ENCODE peak calls at places on chromosomes 7 and 10, in seven cellular contexts. J, V, C, R, P, O and G are unnamed samples.

GRCh38 chr10:3199488-3199887 is 26.9 kb upstream of the PITRM1 start:
- DNase-seq in J (no peak), P (no peak), C (no peak), R (no peak), V (no peak), O (no peak), G (no peak)

GRCh38 chr7:15096853-15097252 is 194.3 kb upstream of the DGKB start:
- DNase-seq in J (no peak), C (no peak), V (no peak), O (no peak), P (no peak), R (no peak), G (no peak)

GRCh38 chr7:103805376-103805775 is 184.1 kb downstream of the RELN start:
- DNase-seq in R (peak), C (no peak), P (no peak), V (no peak), O (no peak), J (no peak), G (no peak)

GRCh38 chr10:88756660-88757059 is 3.2 kb upstream of the LIPN start:
- DNase-seq in C (no peak), P (no peak), O (no peak), J (no peak), R (no peak), V (no peak), G (no peak)

GRCh38 chr7:22351878-22352277 is 5.1 kb downstream of the RAPGEF5 start:
- DNase-seq in O (no peak), C (no peak), P (no peak), R (no peak), V (no peak), J (no peak), G (no peak)

GRCh38 chr10:50574305-50574704 is 49.5 kb downstream of the SGMS1 start:
- DNase-seq in P (no peak), O (no peak), V (no peak), R (no peak), C (no peak), J (no peak), G (no peak)

GRCh38 chr7:108009873-108010272 is 6.9 kb upstream of the LAMB1 start:
- DNase-seq in R (no peak), C (no peak), J (no peak), V (no peak), P (no peak), O (no peak), G (no peak)

GRCh38 chr10:115117301-115117700 is 24.1 kb downstream of the ATRNL1 start:
- DNase-seq in R (no peak), P (no peak), O (no peak), J (no peak), C (no peak), V (no peak), G (no peak)

GRCh38 chr7:101814081-101814995 is 3.1 kb upstream of the CUX1 start:
- DNase-seq in J (peak), P (peak), R (peak), O (peak), C (peak), V (no peak), G (peak)

GRCh38 chr7:137480824-137481365 is 137.4 kb upstream of the PTN start:
- DNase-seq in C (no peak), O (no peak), J (no peak), P (no peak), V (no peak), R (no peak), G (no peak)

GRCh38 chr7:44144968-44145418 is 3.9 kb upstream of the MYL7 start:
- DNase-seq in J (no peak), V (no peak), P (no peak), C (no peak), R (no peak), O (no peak), G (no peak)

GRCh38 chr10:11439523-11440053 is 171.9 kb downstream of the USP6NL start:
- DNase-seq in O (no peak), V (no peak), R (no peak), J (no peak), P (no peak), C (no peak), G (no peak)

GRCh38 chr10:103427866-103428265 is 24.3 kb downstream of the CALHM2 start:
- DNase-seq in O (no peak), R (no peak), P (no peak), J (no peak), C (no peak), V (no peak), G (no peak)

GRCh38 chr10:23693398-23693797 is 254.5 kb downstream of the OTUD1 start:
- DNase-seq in C (no peak), J (peak), P (peak), O (peak), V (no peak), R (no peak), G (no peak)

GRCh38 chr7:101911800-101912705 is 94.6 kb downstream of the CUX1 start:
- DNase-seq in J (no peak), O (no peak), R (peak), C (peak), V (no peak), P (no peak), G (no peak)

GRCh38 chr10:118501637-118502440 is 93.6 kb downstream of the PRLHR start:
- DNase-seq in C (no peak), R (no peak), V (peak), J (peak), P (no peak), O (no peak), G (peak)

GRCh38 chr10:50600831-50601466 is 22.8 kb downstream of the SGMS1 start:
- DNase-seq in C (no peak), R (peak), J (no peak), O (no peak), V (no peak), P (no peak), G (no peak)

GRCh38 chr7:157685430-157686284 is 348.9 kb downstream of the DNAJB6 start:
- DNase-seq in P (no peak), R (no peak), C (no peak), O (no peak), V (no peak), J (no peak), G (no peak)

GRCh38 chr7:7956531-7957221 is 11.9 kb upstream of the GLCCI1 start:
- DNase-seq in O (no peak), V (no peak), R (peak), C (no peak), P (no peak), J (no peak), G (no peak)

GRCh38 chr7:22168129-22168634 is 188.8 kb downstream of the RAPGEF5 start:
- DNase-seq in V (no peak), R (no peak), J (no peak), C (no peak), P (no peak), O (no peak), G (no peak)

GRCh38 chr10:73997479-73997805 is 474 bp upstream of the VCL start:
- DNase-seq in J (no peak), O (no peak), V (no peak), P (no peak), C (peak), R (no peak), G (no peak)

GRCh38 chr7:33550363-33550762 is 355.0 kb upstream of the BMPER start:
- DNase-seq in P (no peak), R (no peak), O (no peak), J (no peak), V (no peak), C (no peak), G (no peak)

GRCh38 chr7:16345979-16346958 is 75.1 kb downstream of the CRPPA start:
- DNase-seq in V (no peak), O (no peak), P (no peak), J (no peak), R (peak), C (no peak), G (peak)

GRCh38 chr7:83794834-83795233 is 145.9 kb upstream of the SEMA3E start:
- DNase-seq in R (no peak), O (no peak), C (no peak), V (no peak), P (no peak), J (no peak), G (no peak)

GRCh38 chr7:149196151-149196704 is 882 bp downstream of the ZNF282 start:
- DNase-seq in V (no peak), J (no peak), C (peak), R (no peak), P (no peak), O (no peak), G (no peak)

GRCh38 chr10:810351-810846 is 120.9 kb upstream of the DIP2C start:
- DNase-seq in R (peak), P (no peak), J (no peak), O (no peak), V (no peak), C (no peak), G (no peak)

GRCh38 chr7:26195182-26195581 is 5.4 kb downstream of the HNRNPA2B1 start:
- DNase-seq in O (no peak), R (no peak), V (no peak), C (no peak), P (no peak), J (no peak), G (no peak)
- TF ChIP-seq POLR2A in O (no peak), R (no peak), V (no peak), C (no peak), P (no peak), J (no peak), G (no peak)

DNA sequence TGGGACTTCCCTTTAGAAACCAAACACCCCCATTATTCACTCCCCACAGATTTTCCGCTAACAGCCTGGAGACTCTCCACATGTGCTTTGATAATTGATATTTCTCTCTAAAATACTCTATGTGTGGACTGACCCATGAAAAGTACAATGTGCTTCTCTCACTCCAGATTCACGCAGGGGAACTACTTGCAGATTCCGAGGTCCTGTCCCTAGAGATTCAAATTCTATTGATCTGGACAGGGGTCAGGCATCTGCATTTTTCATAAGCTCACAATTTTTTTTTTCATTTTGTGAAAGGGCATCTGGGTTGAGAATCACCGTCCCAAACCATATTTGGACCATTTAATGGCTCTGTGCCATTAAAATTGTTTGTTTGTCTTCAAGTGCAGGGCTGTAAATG is 98.7 kb downstream of the CALCR start:
- DNase-seq in V (no peak), P (no peak), R (no peak), C (no peak), O (no peak), J (no peak), G (no peak)
- TF ChIP-seq POLR2A in V (no peak), P (no peak), R (no peak), C (no peak), O (no peak), J (no peak), G (no peak)

GRCh38 chr10:79046326-79046725 is 22.4 kb upstream of the ZMIZ1 start:
- DNase-seq in P (no peak), R (no peak), O (peak), C (no peak), V (no peak), J (no peak), G (no peak)

GRCh38 chr10:79048639-79049550 is 19.9 kb upstream of the ZMIZ1 start:
- DNase-seq in O (no peak), J (no peak), R (no peak), V (no peak), C (no peak), P (no peak), G (no peak)

GRCh38 chr10:79046991-79047874 is 21.5 kb upstream of the ZMIZ1 start:
- DNase-seq in C (no peak), P (no peak), V (no peak), R (no peak), O (no peak), J (no peak), G (no peak)

GRCh38 chr10:79049931-79050895 is 18.6 kb upstream of the ZMIZ1 start:
- DNase-seq in C (no peak), P (no peak), V (no peak), J (no peak), R (peak), O (no peak), G (no peak)

GRCh38 chr10:79047875-79048638 is 20.7 kb upstream of the ZMIZ1 start:
- DNase-seq in R (no peak), V (no peak), J (no peak), C (no peak), P (no peak), O (no peak), G (no peak)
- TF ChIP-seq POLR2A in R (no peak), V (no peak), J (no peak), C (no peak), P (no peak), O (no peak), G (no peak)

DNA sequence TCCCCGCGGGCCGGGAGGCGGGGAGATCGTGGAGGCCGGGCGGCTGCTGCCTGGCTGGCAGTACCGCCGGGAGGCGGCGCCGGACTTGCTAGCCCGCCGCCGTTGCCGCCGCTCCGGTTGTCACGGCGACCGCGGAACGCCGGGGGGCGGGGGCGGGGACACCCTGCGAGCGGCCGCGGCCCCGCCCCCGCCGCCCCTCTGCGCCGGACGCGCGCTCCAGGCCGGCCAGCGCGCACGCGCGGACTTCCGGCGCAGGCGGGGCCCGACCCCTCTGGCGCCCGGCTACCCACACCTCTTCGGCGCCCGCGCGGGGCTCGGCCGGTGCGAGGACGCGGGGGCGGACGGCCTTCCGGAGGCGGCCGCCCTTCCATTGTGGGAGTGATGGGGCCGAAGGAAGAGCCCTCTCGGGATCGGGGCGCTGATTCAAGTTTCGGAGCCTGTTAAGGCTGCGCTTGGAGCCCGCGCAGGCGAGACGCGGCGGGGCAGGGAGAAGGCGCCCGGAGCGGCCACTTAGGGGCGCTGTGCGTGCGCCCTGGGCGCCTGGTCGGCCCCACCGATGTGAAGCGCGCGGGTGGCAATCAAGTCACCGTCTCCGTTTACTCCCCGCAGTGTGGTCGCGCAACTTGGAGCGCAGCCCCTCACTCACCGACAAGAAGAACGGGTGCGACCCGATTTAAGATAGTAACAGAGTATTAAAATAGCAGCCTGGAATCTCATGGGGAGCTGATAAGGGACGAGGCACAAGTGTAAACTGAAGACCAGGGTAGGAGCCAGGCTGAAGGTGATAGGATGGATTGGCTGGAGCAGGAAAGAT is 448 bp upstream of the DPY19L1 start:
- DNase-seq in C (peak), J (peak), O (peak), P (peak), R (peak), V (peak), G (peak)
- TF ChIP-seq POLR2A in C (no peak), J (no peak), O (no peak), P (no peak), R (peak), V (no peak), G (peak)

DNA sequence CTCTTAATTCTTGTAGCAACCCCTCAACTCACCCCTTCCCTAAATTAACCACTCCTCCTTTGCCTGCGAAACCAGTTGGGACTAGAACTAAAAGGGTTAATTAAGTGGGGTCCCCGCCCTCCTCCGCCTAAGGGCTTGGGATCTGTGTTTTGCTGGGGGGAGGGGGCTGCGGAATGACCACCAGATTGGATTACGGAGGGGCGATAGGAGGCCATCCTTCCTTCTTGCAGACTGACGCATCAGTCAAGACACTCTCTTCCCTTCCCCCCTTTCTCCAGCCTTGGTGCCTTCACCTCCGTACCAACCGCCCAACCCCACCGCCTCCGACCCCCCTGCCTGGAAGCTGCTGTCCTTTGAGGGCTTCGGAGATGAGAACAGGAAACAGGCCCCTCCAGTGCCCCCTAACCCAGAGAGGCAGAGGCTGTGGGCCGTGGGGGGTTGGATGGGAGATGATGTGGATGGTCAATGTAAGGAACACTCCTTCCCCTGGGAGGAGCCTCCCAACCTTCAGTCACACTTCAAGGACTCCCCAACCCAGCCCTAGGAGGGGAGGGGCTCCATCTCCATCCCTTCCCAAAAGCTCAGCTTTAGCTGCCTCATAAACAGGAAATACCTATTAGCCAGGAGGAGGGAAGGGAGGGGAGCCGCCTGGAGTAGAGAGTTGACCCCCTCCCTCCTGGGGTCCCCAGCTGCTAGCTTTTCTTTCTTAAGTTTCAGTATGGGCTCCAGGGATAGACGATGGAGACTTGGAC is 995 bp upstream of the LDB1 start:
- DNase-seq in P (no peak), R (peak), C (peak), V (peak), O (no peak), J (peak), G (peak)
- TF ChIP-seq POLR2A in P (no peak), R (no peak), C (peak), V (no peak), O (no peak), J (no peak), G (peak)

DNA sequence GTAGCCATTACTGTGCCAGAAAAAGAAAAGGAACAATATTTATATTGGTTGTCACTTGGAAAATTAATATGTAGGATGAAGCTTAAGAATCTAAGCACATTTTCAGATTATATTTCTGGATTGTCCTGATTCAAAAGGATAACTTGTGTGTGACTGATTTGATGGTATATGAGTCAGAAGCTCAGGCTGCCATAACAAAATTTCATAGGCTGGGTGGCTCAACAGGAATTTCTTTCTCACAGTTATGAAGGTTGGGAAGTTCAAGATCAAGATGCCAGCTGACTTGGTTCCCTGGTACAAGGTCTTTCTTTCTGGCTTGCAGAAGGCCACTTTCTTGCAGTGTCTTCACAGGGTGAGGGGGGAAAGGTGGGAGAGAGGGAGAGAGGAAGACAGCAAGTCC is 108.5 kb downstream of the ST7 start:
- DNase-seq in C (no peak), R (peak), J (no peak), V (no peak), P (no peak), O (no peak), G (no peak)
- TF ChIP-seq POLR2A in C (no peak), R (no peak), J (no peak), V (no peak), P (no peak), O (no peak), G (no peak)

GRCh38 chr7:55931421-55932151 is 20.1 kb upstream of the MRPS17 start:
- DNase-seq in R (no peak), C (no peak), O (no peak), J (no peak), P (no peak), V (no peak), G (no peak)

GRCh38 chr7:55928006-55928767 is 23.5 kb upstream of the MRPS17 start:
- DNase-seq in O (no peak), V (no peak), R (no peak), C (no peak), J (no peak), P (no peak), G (no peak)
- TF ChIP-seq POLR2A in O (no peak), V (no peak), R (no peak), C (no peak), J (no peak), P (peak), G (no peak)